ENCODE peak calls at places on chromosomes 16 and 17, in eight cellular contexts. G is HCT116, L is HepG2, A is SK-N-SH, P is GM12878, N is GM23338, F is K562, S is Panc1. X is an unnamed sample.
A peak's percentile ranks its signal among the peaks of the same experiment; 100 is the strongest.

GRCh38 chr16:21946889-21947635 is 6.1 kb upstream of the UQCRC2 start:
- DNase-seq in N (no peak), A (no peak), L (no peak), P (no peak), F (no peak), S (no peak), G (no peak), X (no peak)

GRCh38 chr16:87160218-87160617 is 157.0 kb downstream of the C16orf95 start:
- DNase-seq in P (no peak), S (no peak), N (no peak), A (no peak), F (no peak), G (no peak), L (no peak), X (no peak)

GRCh38 chr17:75668489-75668888 is 1.4 kb downstream of the SAP30BP start:
- DNase-seq in N (no peak), S (no peak), F (no peak), G (no peak), P (no peak), L (no peak), A (no peak), X (no peak)

GRCh38 chr16:55421225-55421624 is 57.8 kb upstream of the MMP2 start:
- DNase-seq in P (no peak), S (no peak), G (no peak), F (no peak), L (no peak), A (no peak), N (no peak), X (no peak)

GRCh38 chr17:65583921-65584603 is 22.6 kb upstream of the AXIN2 start:
- DNase-seq in G (no peak), S (no peak), A (peak; percentile 49), P (no peak), N (no peak), L (peak; percentile 71), F (no peak), X (no peak)

GRCh38 chr17:44432254-44433157 is 43.1 kb upstream of the ITGA2B start:
- DNase-seq in G (no peak), S (no peak), F (no peak), P (no peak), A (no peak), L (no peak), N (no peak), X (no peak)

GRCh38 chr17:45353047-45353446 is 36.2 kb upstream of the MAP3K14 start:
- DNase-seq in S (no peak), A (no peak), F (peak; percentile 27), P (peak; percentile 79), N (no peak), G (no peak), L (no peak), X (peak; percentile 64)

GRCh38 chr17:8365143-8365542 is 11.4 kb downstream of the KRABD2 start:
- DNase-seq in A (no peak), G (no peak), F (no peak), S (no peak), N (no peak), P (no peak), L (no peak), X (no peak)

GRCh38 chr16:15777533-15778203 is 79.2 kb downstream of the MYH11 start:
- DNase-seq in F (peak; percentile 66), A (peak; percentile 32), G (peak; percentile 60), N (peak; percentile 82), P (no peak), L (peak; percentile 85), S (peak; percentile 51), X (peak; percentile 38)

GRCh38 chr17:42709561-42709960 is 27.2 kb downstream of the CNTNAP1 start:
- DNase-seq in N (no peak), P (no peak), F (no peak), A (no peak), L (no peak), G (no peak), S (no peak), X (no peak)

GRCh38 chr16:20884240-20884556 is 16.0 kb downstream of the DCUN1D3 start:
- DNase-seq in G (no peak), N (no peak), S (no peak), F (no peak), L (peak; percentile 56), P (no peak), A (no peak), X (peak; percentile 70)

GRCh38 chr17:55324296-55324978 is 59.7 kb downstream of the HLF start:
- DNase-seq in S (no peak), P (no peak), N (peak; percentile 23), L (no peak), A (no peak), G (no peak), F (no peak), X (no peak)

GRCh38 chr17:81400154-81400938 is 5.1 kb downstream of the BAHCC1 start:
- DNase-seq in N (peak; percentile 77), P (no peak), L (no peak), A (no peak), S (no peak), G (no peak), F (peak; percentile 60), X (peak; percentile 76)
- TF ChIP-seq REST in N (no peak), P (no peak), L (no peak), A (no peak), S (no peak), G (no peak), F (no peak), X (no peak)

DNA sequence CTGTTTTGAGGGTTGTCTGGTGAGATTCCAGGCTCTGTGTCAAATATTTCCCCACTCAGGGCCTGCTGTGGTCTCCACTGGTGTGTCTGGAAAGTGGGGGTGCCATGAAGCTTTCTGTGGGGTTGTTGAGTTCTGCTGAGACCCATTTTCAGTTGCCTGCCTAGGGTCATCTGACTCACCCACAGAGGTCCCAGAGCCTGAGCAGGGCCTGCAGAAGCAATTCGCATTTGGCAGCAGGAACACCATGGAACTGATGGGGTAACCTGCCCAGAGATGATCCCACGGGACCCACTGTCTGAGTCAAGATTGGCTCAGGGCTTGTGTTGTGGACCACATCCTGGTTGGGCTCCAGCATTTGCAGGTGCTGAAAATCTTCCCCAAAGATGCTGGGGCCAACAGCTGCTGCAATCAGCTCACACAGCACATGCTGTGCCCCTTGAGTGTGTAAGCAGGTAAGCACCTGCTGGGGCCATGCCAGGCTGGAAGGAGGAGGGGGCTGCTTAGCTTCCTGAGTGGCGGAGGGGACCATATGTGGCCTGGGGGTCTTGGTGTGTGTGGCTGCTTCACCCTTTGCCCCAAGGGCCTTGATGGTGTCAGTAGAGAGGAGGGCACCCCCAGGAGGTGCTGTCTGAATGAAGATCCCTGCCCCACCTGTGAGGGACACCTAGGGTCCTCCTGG is 1726.1 kb downstream of the TP53TG3F start:
- DNase-seq in F (no peak), G (no peak), N (no peak), P (no peak), A (no peak), L (no peak), S (no peak), X (no peak)
- TF ChIP-seq CTCF in F (no peak), G (no peak), N (no peak), P (no peak), A (no peak), L (no peak), S (no peak), X (no peak)

GRCh38 chr16:79887541-79888540 is 287.3 kb upstream of the MAF start:
- DNase-seq in F (no peak), L (no peak), G (no peak), P (no peak), N (no peak), A (no peak), S (no peak), X (no peak)
- TF ChIP-seq POLR2AphosphoS5 in F (no peak), L (no peak), G (no peak), P (no peak), N (no peak), A (no peak), S (no peak), X (no peak)

GRCh38 chr17:82874011-82874835 is 34.4 kb upstream of the ZNF750 start:
- DNase-seq in A (no peak), P (no peak), F (no peak), S (no peak), N (no peak), G (no peak), L (no peak), X (no peak)
- TF ChIP-seq REST in A (no peak), P (no peak), F (no peak), S (no peak), N (no peak), G (no peak), L (no peak), X (no peak)

GRCh38 chr16:89599451-89599858 is 14.0 kb upstream of the DPEP1 start:
- DNase-seq in P (no peak), A (peak; percentile 65), L (peak; percentile 69), G (peak; percentile 63), F (peak; percentile 75), S (no peak), N (peak; percentile 90), X (no peak)
- TF ChIP-seq CTCF in P (peak; percentile 49), A (peak; percentile 55), L (peak; percentile 88), G (no peak), F (peak; percentile 81), S (peak; percentile 75), N (peak; percentile 64), X (no peak)